ENCODE peak calls at places on chromosome 10, in five cellular contexts. O is GF-D8, F is kidney glomerular epithelial cell, J is GM23338, N is bronchial epithelial cell. U is an unnamed sample.

GRCh38 chr10:89351402-89352038 is 23.7 kb downstream of the IFIT3 start:
- DNase-seq in O (no peak), F (peak), J (no peak), N (peak), U (no peak)

GRCh38 chr10:93993414-93993781 is 333 bp upstream of the PLCE1 start:
- DNase-seq in O (no peak), F (no peak), J (no peak), N (no peak), U (no peak)

GRCh38 chr10:92593553-92594046 is 670 bp downstream of the KIF11 start:
- DNase-seq in O (no peak), F (no peak), J (no peak), N (no peak), U (no peak)

GRCh38 chr10:30384791-30385201 is 35.7 kb upstream of the MTPAP start:
- DNase-seq in O (no peak), F (no peak), J (peak), N (peak), U (peak)

GRCh38 chr10:49572594-49573114 is 33.7 kb upstream of the ERCC6 start:
- DNase-seq in O (no peak), F (no peak), J (no peak), N (no peak), U (no peak)

GRCh38 chr10:111119637-111120036 is 42.8 kb downstream of the ADRA2A start:
- DNase-seq in O (no peak), F (no peak), J (no peak), N (no peak), U (no peak)

GRCh38 chr10:94963901-94964300 is 25.4 kb downstream of the CYP2C9 start:
- DNase-seq in O (no peak), F (no peak), J (peak), N (peak), U (peak)

GRCh38 chr10:50347394-50347802 is 96.1 kb upstream of the ASAH2 start:
- DNase-seq in O (no peak), F (no peak), J (no peak), N (no peak), U (no peak)

GRCh38 chr10:17780727-17781126 is 28.4 kb upstream of the MRC1 start:
- DNase-seq in O (no peak), F (no peak), J (no peak), N (no peak), U (no peak)

GRCh38 chr10:132539431-132539839 is 1.8 kb downstream of the INPP5A start:
- DNase-seq in O (no peak), F (no peak), J (no peak), N (no peak), U (no peak)

GRCh38 chr10:68981074-68981473 is 7.5 kb upstream of the KIFBP start:
- DNase-seq in O (no peak), F (no peak), J (peak), N (no peak), U (peak)

GRCh38 chr10:7410306-7410799 is 481 bp downstream of the SFMBT2 start:
- DNase-seq in O (no peak), F (no peak), J (peak), N (no peak), U (peak)

GRCh38 chr10:88702848-88703597 is 3.0 kb upstream of the LIPK start:
- DNase-seq in O (no peak), F (peak), J (peak), N (peak), U (peak)

GRCh38 chr10:121281576-121281975 is 316.7 kb downstream of the FGFR2 start:
- DNase-seq in O (no peak), F (no peak), J (no peak), N (peak), U (no peak)

GRCh38 chr10:124703778-124704427 is 40.3 kb downstream of the FAM53B start:
- DNase-seq in O (no peak), F (no peak), J (no peak), N (no peak), U (no peak)

GRCh38 chr10:111130471-111130870 is 53.6 kb downstream of the ADRA2A start:
- DNase-seq in O (no peak), F (no peak), J (no peak), N (no peak), U (no peak)

U was measured in mesendoderm.